ENCODE peak calls at places on chromosome 22, in nine cellular contexts. G, N, R, U, L, M, W, C and T are unnamed samples.

GRCh38 chr22:40007826-40008710 is 13.3 kb downstream of the FAM83F start:
- ATAC-seq in N (no peak), L (no peak), W (no peak), M (peak), G (no peak), R (no peak), U (no peak), C (no peak), T (peak)

GRCh38 chr22:37103696-37104452 is 5.6 kb downstream of the TMPRSS6 start:
- ATAC-seq in U (no peak), G (no peak), C (no peak), N (no peak), M (no peak), W (no peak), R (no peak), L (no peak), T (peak)

GRCh38 chr22:38406617-38407016 is 48.4 kb downstream of the KCNJ4 start:
- ATAC-seq in L (no peak), U (no peak), G (no peak), N (no peak), M (no peak), W (no peak), R (no peak), C (no peak), T (peak)

GRCh38 chr22:25853078-25853477 is 111.1 kb downstream of the MYO18B start:
- ATAC-seq in L (no peak), M (no peak), C (no peak), U (no peak), R (no peak), N (no peak), G (no peak), W (no peak), T (peak)

GRCh38 chr22:30755760-30756124 is 61.1 kb downstream of the OSBP2 start:
- ATAC-seq in L (peak), G (no peak), U (no peak), R (no peak), W (no peak), N (no peak), M (no peak), C (peak), T (peak)

GRCh38 chr22:25025586-25025985 is 73.1 kb downstream of the KIAA1671 start:
- ATAC-seq in M (no peak), W (no peak), U (no peak), L (no peak), R (no peak), G (peak), C (peak), N (no peak), T (no peak)

GRCh38 chr22:29043906-29044575 is 17.6 kb downstream of the C22orf31 start:
- ATAC-seq in U (no peak), N (no peak), W (no peak), C (no peak), M (no peak), R (no peak), G (no peak), L (no peak), T (no peak)

GRCh38 chr22:48849963-48850657 is 977.6 kb downstream of the BRD1 start:
- ATAC-seq in N (no peak), R (no peak), L (no peak), G (peak), M (no peak), U (no peak), W (no peak), C (no peak), T (peak)

GRCh38 chr22:49961601-49962011 is 1.0 kb downstream of the PIM3 start:
- ATAC-seq in R (no peak), W (no peak), N (no peak), L (no peak), C (no peak), U (no peak), G (no peak), M (no peak), T (peak)

GRCh38 chr22:20565079-20565734 is 57.8 kb downstream of the MED15 start:
- ATAC-seq in W (no peak), U (no peak), M (no peak), N (no peak), G (no peak), L (no peak), C (no peak), R (no peak), T (no peak)

GRCh38 chr22:46370584-46371373 is 35.3 kb downstream of the TRMU start:
- ATAC-seq in R (no peak), U (peak), C (no peak), N (peak), W (no peak), M (no peak), G (no peak), L (peak), T (no peak)

GRCh38 chr22:25395915-25396314 is 168.6 kb upstream of the GRK3 start:
- ATAC-seq in L (no peak), W (no peak), M (peak), U (no peak), R (no peak), N (no peak), C (peak), G (no peak), T (no peak)

GRCh38 chr22:26743149-26743548 is 85.8 kb downstream of the MIAT start:
- ATAC-seq in W (no peak), L (no peak), G (no peak), U (no peak), C (no peak), N (no peak), R (no peak), M (no peak), T (no peak)

GRCh38 chr22:17065433-17065832 is 19.4 kb upstream of the IL17RA start:
- ATAC-seq in L (no peak), U (no peak), N (no peak), G (no peak), M (no peak), W (no peak), C (peak), R (no peak), T (no peak)

GRCh38 chr22:44758354-44758969 is 6.1 kb downstream of the ARHGAP8 start:
- ATAC-seq in N (no peak), M (no peak), R (no peak), U (no peak), G (no peak), W (no peak), L (no peak), C (no peak), T (no peak)